ENCODE peak calls at places on chromosomes 3 and 15, in seven cellular contexts. L is mesendoderm, B is neuronal stem cell, E is IMR-90, M is mesenchymal stem cell, H is trophoblast cell, A is H1. Q is an unnamed sample.
A peak's percentile ranks its signal among the peaks of the same experiment; 100 is the strongest.

GRCh38 chr3:17162116-17162515 is 277.4 kb downstream of the PLCL2 start:
- DNase-seq in H (no peak), M (no peak), A (no peak), B (no peak), L (no peak), E (no peak), Q (no peak)

GRCh38 chr3:157467165-157467564 is 30.5 kb downstream of the PTX3 start:
- DNase-seq in M (no peak), E (peak; percentile 56), H (no peak), A (no peak), L (no peak), B (no peak), Q (no peak)

GRCh38 chr3:14225421-14225820 is 46.8 kb downstream of the LSM3 start:
- DNase-seq in M (peak; percentile 54), B (no peak), L (no peak), E (no peak), A (no peak), H (peak; percentile 27), Q (no peak)

GRCh38 chr15:31328425-31328998 is 1.9 kb downstream of the KLF13 start:
- DNase-seq in L (no peak), H (peak; percentile 52), E (peak; percentile 49), B (no peak), A (no peak), M (peak; percentile 57), Q (no peak)

GRCh38 chr15:51267714-51268105 is 70.7 kb downstream of the CYP19A1 start:
- DNase-seq in A (peak; percentile 52), B (no peak), H (no peak), L (peak; percentile 15), M (no peak), E (no peak), Q (peak; percentile 37)

GRCh38 chr15:47857384-47858168 is 140.3 kb downstream of the SEMA6D start:
- DNase-seq in B (no peak), A (no peak), H (no peak), L (no peak), E (no peak), M (no peak), Q (no peak)

GRCh38 chr15:100681335-100681746 is 79.0 kb downstream of the ASB7 start:
- DNase-seq in L (no peak), E (no peak), M (no peak), H (peak; percentile 77), B (no peak), A (no peak), Q (no peak)

GRCh38 chr3:159280792-159281191 is 478.9 kb downstream of the MFSD1 start:
- DNase-seq in H (no peak), L (no peak), E (no peak), A (no peak), M (no peak), B (no peak), Q (no peak)

GRCh38 chr15:37907136-37907535 is 27.3 kb upstream of the TMCO5A start:
- DNase-seq in M (peak; percentile 25), B (no peak), H (no peak), E (peak; percentile 22), A (no peak), L (peak; percentile 30), Q (no peak)

GRCh38 chr15:36810656-36811449 is 231.4 kb downstream of the CDIN1 start:
- DNase-seq in M (peak; percentile 34), E (no peak), H (no peak), A (no peak), L (peak; percentile 59), B (no peak), Q (peak; percentile 40)

GRCh38 chr3:44280631-44281030 is 38.9 kb downstream of the TOPAZ1 start:
- DNase-seq in B (no peak), E (no peak), M (no peak), L (peak; percentile 51), H (no peak), A (peak; percentile 46), Q (peak; percentile 39)

GRCh38 chr3:79012946-79013362 is 754.8 kb downstream of the ROBO1 start:
- DNase-seq in M (no peak), L (peak; percentile 40), B (no peak), H (no peak), A (no peak), E (peak; percentile 11), Q (no peak)

GRCh38 chr3:12175844-12176453 is 17.2 kb upstream of the TIMP4 start:
- DNase-seq in M (peak; percentile 70), H (peak; percentile 77), B (peak; percentile 62), E (peak; percentile 50), L (peak; percentile 62), A (peak; percentile 78), Q (peak; percentile 71)

GRCh38 chr3:30012941-30013543 is 593.4 kb upstream of the TGFBR2 start:
- DNase-seq in L (peak; percentile 81), M (peak; percentile 62), B (peak; percentile 60), E (peak; percentile 70), H (peak; percentile 93), A (peak; percentile 85), Q (peak; percentile 69)

GRCh38 chr3:97736928-97737327 is 27.6 kb upstream of the ARL6 start:
- DNase-seq in H (no peak), A (no peak), L (no peak), B (no peak), M (no peak), E (no peak), Q (no peak)

GRCh38 chr3:129650256-129650872 is 43.9 kb upstream of the PLXND1 start:
- DNase-seq in A (peak; percentile 84), B (peak; percentile 56), L (peak; percentile 91), H (peak; percentile 77), E (peak; percentile 84), M (peak; percentile 72), Q (peak; percentile 82)

GRCh38 chr3:195750797-195751520 is 30.2 kb downstream of the MUC20 start:
- DNase-seq in L (no peak), M (no peak), H (no peak), E (no peak), B (no peak), A (no peak), Q (no peak)

GRCh38 chr3:126854666-126855065 is 128.2 kb upstream of the PLXNA1 start:
- DNase-seq in E (no peak), A (peak; percentile 7), M (no peak), H (no peak), B (no peak), L (no peak), Q (no peak)
- H3K23ac ChIP-seq in E (no peak overlapping the region), A (no peak overlapping the region), M (no peak overlapping the region), H (no peak overlapping the region), B (no peak overlapping the region), L (no peak overlapping the region), Q (no peak overlapping the region)

GRCh38 chr15:57607570-57608000 is 15.9 kb downstream of the MYZAP start:
- DNase-seq in L (no peak), B (no peak), H (peak; percentile 54), M (peak; percentile 10), E (no peak), A (no peak), Q (no peak)
- H3K23ac ChIP-seq in L (no peak overlapping the region), B (no peak overlapping the region), H (no peak overlapping the region), M (no peak overlapping the region), E (no peak overlapping the region), A (no peak overlapping the region), Q (no peak overlapping the region)

GRCh38 chr3:161081675-161082462 is 23.3 kb downstream of the B3GALNT1 start:
- DNase-seq in M (peak; percentile 22), B (no peak), A (no peak), H (no peak), L (no peak), E (no peak), Q (no peak)
- H3K23ac ChIP-seq in M (no peak overlapping the region), B (no peak overlapping the region), A (no peak overlapping the region), H (no peak overlapping the region), L (no peak overlapping the region), E (no peak overlapping the region), Q (no peak overlapping the region)

GRCh38 chr3:139248593-139249255 is 95.1 kb upstream of the MRPS22 start:
- DNase-seq in H (peak; percentile 71), L (peak; percentile 21), A (peak; percentile 8), M (no peak), E (no peak), B (no peak), Q (no peak)
- H3K23ac ChIP-seq in H (no peak overlapping the region), L (no peak overlapping the region), A (no peak overlapping the region), M (no peak overlapping the region), E (no peak overlapping the region), B (no peak overlapping the region), Q (no peak overlapping the region)

GRCh38 chr3:71536376-71536965 is 47.1 kb downstream of the FOXP1 start:
- DNase-seq in E (peak; percentile 86), L (no peak), A (no peak), M (peak; percentile 90), H (no peak), B (no peak), Q (no peak)
- H3K23ac ChIP-seq in E (peak overlapping the region; percentile 77), L (no peak overlapping the region), A (no peak overlapping the region), M (peak overlapping the region; percentile 11), H (no peak overlapping the region), B (no peak overlapping the region), Q (no peak overlapping the region)

GRCh38 chr3:66572090-66572632 is 71.3 kb upstream of the LRIG1 start:
- DNase-seq in M (no peak), H (no peak), E (no peak), A (no peak), L (no peak), B (peak; percentile 26), Q (no peak)

GRCh38 chr3:66565301-66565700 is 64.5 kb upstream of the LRIG1 start:
- DNase-seq in L (no peak), A (no peak), E (peak; percentile 61), H (no peak), B (no peak), M (no peak), Q (no peak)

GRCh38 chr3:66561374-66561773 is 60.6 kb upstream of the LRIG1 start:
- DNase-seq in A (no peak), H (peak; percentile 9), L (no peak), E (peak; percentile 41), M (peak; percentile 29), B (no peak), Q (no peak)

GRCh38 chr3:66567066-66567465 is 66.2 kb upstream of the LRIG1 start:
- DNase-seq in A (no peak), B (no peak), H (peak; percentile 32), E (peak; percentile 93), M (peak; percentile 38), L (no peak), Q (no peak)
- H3K23ac ChIP-seq in A (no peak overlapping the region), B (no peak overlapping the region), H (no peak overlapping the region), E (no peak overlapping the region), M (no peak overlapping the region), L (no peak overlapping the region), Q (no peak overlapping the region)

DNA sequence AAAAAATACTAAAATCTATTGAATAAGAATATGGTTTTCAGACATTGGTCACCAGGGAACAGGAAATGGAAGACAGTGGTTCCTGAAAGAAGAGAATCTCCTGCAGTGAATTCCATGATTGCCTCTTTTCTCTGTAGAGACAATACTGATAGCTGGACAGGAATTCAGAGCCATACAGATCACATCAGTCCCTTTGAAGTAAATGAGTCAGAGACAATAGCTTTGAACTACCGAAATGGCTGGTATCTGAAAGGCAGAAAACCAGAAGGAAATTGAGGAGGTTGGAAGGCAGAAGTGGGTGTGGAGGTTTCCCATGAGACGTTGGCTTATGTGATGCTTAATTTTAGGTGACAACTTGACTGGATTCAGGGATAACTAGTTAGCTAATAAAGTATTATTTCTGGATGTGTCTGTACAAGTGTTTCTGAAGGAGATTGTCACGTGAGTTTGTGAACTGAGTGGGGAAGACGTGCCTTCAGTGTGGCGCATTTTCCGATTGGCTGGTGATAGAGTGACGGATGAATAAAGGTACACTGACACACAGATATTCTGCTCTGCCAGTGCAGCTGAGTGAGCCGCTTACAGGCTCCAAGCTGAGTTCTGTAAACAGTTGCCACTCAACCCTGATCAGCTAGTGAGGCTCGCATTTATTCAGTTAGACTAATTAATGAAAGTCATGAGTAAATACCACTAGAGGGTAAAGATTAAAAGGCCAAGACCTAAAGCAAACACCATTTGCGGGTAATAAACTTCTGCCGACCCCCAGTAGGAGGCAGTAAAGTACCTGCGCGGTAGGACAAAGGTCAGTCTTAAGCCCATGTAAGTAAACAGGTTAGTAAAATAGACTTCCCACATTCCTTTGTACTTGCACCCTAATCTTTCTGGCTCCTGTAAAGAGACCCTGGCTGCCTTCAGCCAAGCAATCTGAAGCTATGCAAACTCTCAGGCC is 1298.6 kb downstream of the SI start:
- DNase-seq in L (peak; percentile 58), E (no peak), B (no peak), A (peak; percentile 51), M (no peak), H (peak; percentile 6), Q (peak; percentile 47)
- H3K23ac ChIP-seq in L (no peak overlapping the region), E (no peak overlapping the region), B (no peak overlapping the region), A (no peak overlapping the region), M (no peak overlapping the region), H (no peak overlapping the region), Q (no peak overlapping the region)